ENCODE peak calls at places on chromosomes 12 and 14, in seven cellular contexts. W, T, Y, I, R, N and C are unnamed samples. For H3K36me3, the result is how much of the 10 kb centered on the place peaks cover.

GRCh38 chr12:34393821-34394150 is 371.5 kb downstream of the ALG10 start:
- DNase-seq in W (no peak), T (no peak), Y (no peak), I (peak), R (no peak), N (peak), C (no peak)

GRCh38 chr12:13288501-13288900 is 92.0 kb downstream of the EMP1 start:
- DNase-seq in W (no peak), T (no peak), Y (no peak), I (no peak), R (peak), N (no peak), C (no peak)

GRCh38 chr14:97523936-97524335 is 726.8 kb downstream of the VRK1 start:
- DNase-seq in W (no peak), T (no peak), Y (peak), I (no peak), R (no peak), N (no peak), C (peak)

GRCh38 chr12:65443038-65443437 is 164.6 kb downstream of the MSRB3 start:
- DNase-seq in W (no peak), T (no peak), Y (no peak), I (no peak), R (no peak), N (no peak), C (no peak)

GRCh38 chr12:69987453-69988102 is 162.6 kb downstream of the MYRFL start:
- DNase-seq in W (peak), T (no peak), Y (peak), I (no peak), R (no peak), N (no peak), C (peak)

GRCh38 chr14:83568141-83568540 is 1961.8 kb upstream of the FLRT2 start:
- DNase-seq in W (no peak), T (no peak), Y (no peak), I (no peak), R (no peak), N (no peak), C (no peak)

GRCh38 chr12:66596189-66596588 is 82.7 kb downstream of the GRIP1 start:
- DNase-seq in W (no peak), T (no peak), Y (peak), I (no peak), R (no peak), N (no peak), C (peak)

GRCh38 chr12:12469386-12469785 is 93.3 kb downstream of the DUSP16 start:
- DNase-seq in W (peak), T (no peak), Y (peak), I (no peak), R (no peak), N (no peak), C (peak)

GRCh38 chr12:23084236-23084995 is 459.4 kb downstream of the ETNK1 start:
- DNase-seq in W (no peak), T (no peak), Y (peak), I (no peak), R (no peak), N (no peak), C (peak)

GRCh38 chr12:6688543-6688999 is 604 bp downstream of the ZNF384 start:
- DNase-seq in W (peak), T (no peak), Y (no peak), I (no peak), R (no peak), N (no peak), C (no peak)

GRCh38 chr14:71733210-71733883 is 198.9 kb upstream of the RGS6 start:
- DNase-seq in W (no peak), T (no peak), Y (no peak), I (no peak), R (no peak), N (no peak), C (no peak)

GRCh38 chr14:64953310-64953654 is 10.7 kb upstream of the GPX2 start:
- DNase-seq in W (no peak), T (no peak), Y (no peak), I (no peak), R (no peak), N (no peak), C (no peak)

GRCh38 chr12:89448951-89449371 is 75.6 kb downstream of the GALNT4 start:
- DNase-seq in W (no peak), T (no peak), Y (peak), I (no peak), R (no peak), N (no peak), C (peak)

GRCh38 chr14:26526132-26526531 is 71.7 kb downstream of the NOVA1 start:
- DNase-seq in W (no peak), T (no peak), Y (no peak), I (no peak), R (no peak), N (no peak), C (no peak)

GRCh38 chr14:60862283-60862682 is 118.6 kb downstream of the TRMT5 start:
- DNase-seq in W (peak), T (no peak), Y (peak), I (no peak), R (peak), N (peak), C (peak)

GRCh38 chr14:104460920-104461651 is 118.5 kb upstream of the C14orf180 start:
- DNase-seq in W (no peak), T (no peak), Y (no peak), I (no peak), R (no peak), N (no peak), C (no peak)

GRCh38 chr14:54606631-54607133 is 39.8 kb downstream of the SAMD4A start:
- DNase-seq in W (no peak), T (no peak), Y (peak), I (no peak), R (peak), N (peak), C (no peak)

GRCh38 chr12:50222275-50222783 is 55.2 kb upstream of the CERS5 start:
- DNase-seq in W (peak), T (peak), Y (peak), I (no peak), R (peak), N (peak), C (peak)

GRCh38 chr12:54502485-54502884 is 4.9 kb downstream of the NCKAP1L start:
- DNase-seq in W (no peak), T (no peak), Y (no peak), I (no peak), R (no peak), N (no peak), C (peak)

GRCh38 chr12:25972783-25973182 is 14.3 kb downstream of the RASSF8 start:
- DNase-seq in W (no peak), T (no peak), Y (peak), I (no peak), R (no peak), N (no peak), C (peak)

GRCh38 chr14:71320734-71321555 is 413.7 kb downstream of the PCNX1 start:
- DNase-seq in W (peak), T (peak), Y (peak), I (peak), R (no peak), N (peak), C (peak)

GRCh38 chr14:32588448-32589320 is 259.6 kb downstream of the AKAP6 start:
- DNase-seq in W (no peak), T (no peak), Y (peak), I (no peak), R (no peak), N (no peak), C (peak)

GRCh38 chr12:56299308-56299852 is 750 bp downstream of the CS start:
- DNase-seq in W (peak), T (no peak), Y (peak), I (no peak), R (no peak), N (no peak), C (peak)

GRCh38 chr14:57918791-57919190 is 52.9 kb upstream of the SLC35F4 start:
- DNase-seq in W (no peak), T (no peak), Y (peak), I (no peak), R (no peak), N (no peak), C (no peak)

GRCh38 chr14:96086032-96086431 is 46.9 kb downstream of the C14orf132 start:
- DNase-seq in W (no peak), T (no peak), Y (peak), I (no peak), R (no peak), N (no peak), C (peak)

GRCh38 chr12:14443531-14443930 is 78.0 kb downstream of the ATF7IP start:
- DNase-seq in W (no peak), T (no peak), Y (no peak), I (no peak), R (no peak), N (no peak), C (peak)

GRCh38 chr12:116236148-116236731 is 41.3 kb downstream of the MED13L start:
- DNase-seq in W (peak), T (peak), Y (peak), I (no peak), R (peak), N (peak), C (peak)

GRCh38 chr12:65881965-65882413 is 57.7 kb downstream of the HMGA2 start:
- DNase-seq in W (peak), T (no peak), Y (no peak), I (peak), R (peak), N (peak), C (no peak)

GRCh38 chr12:5499566-5500325 is 67.8 kb downstream of the NTF3 start:
- DNase-seq in W (no peak), T (no peak), Y (no peak), I (no peak), R (no peak), N (no peak), C (no peak)

GRCh38 chr12:111074559-111074958 is 154.2 kb upstream of the MYL2 start:
- DNase-seq in W (peak), T (no peak), Y (no peak), I (peak), R (no peak), N (no peak), C (no peak)

GRCh38 chr12:11731455-11731854 is 82.0 kb downstream of the ETV6 start:
- DNase-seq in W (no peak), T (no peak), Y (peak), I (no peak), R (no peak), N (no peak), C (peak)

GRCh38 chr12:6764011-6764828 is 1.9 kb upstream of the PTMS start:
- DNase-seq in W (peak), T (peak), Y (peak), I (peak), R (peak), N (peak), C (peak)

GRCh38 chr14:22556021-22556989 is 32.7 kb downstream of the DAD1 start:
- DNase-seq in W (peak), T (peak), Y (peak), I (peak), R (peak), N (peak), C (peak)

DNA sequence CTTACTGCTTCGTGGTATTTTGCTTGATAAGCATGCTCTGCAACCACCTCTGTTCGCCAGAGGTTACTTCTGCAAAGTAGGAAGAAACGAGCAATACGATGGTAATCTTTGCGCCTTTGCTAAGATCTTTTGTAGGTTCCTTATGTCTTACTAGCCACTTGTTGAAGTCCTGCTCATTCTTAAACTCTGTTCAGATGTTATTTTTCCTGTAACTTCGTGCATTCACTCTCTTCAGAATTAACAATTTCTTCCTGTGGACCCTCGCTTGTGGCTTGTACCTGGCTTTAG is 786 bp upstream of the M6PR start:
- DNase-seq in W (no peak), T (no peak), Y (no peak), I (no peak), R (no peak), N (no peak), C (no peak)
- H3K36me3 ChIP-seq in W (under half), T (under half), Y (under half), I (under half), R (under half), N (under half), C (under half)

GRCh38 chr12:203074-203461 is 10.9 kb downstream of the SLC6A12 start:
- DNase-seq in W (no peak), T (no peak), Y (no peak), I (no peak), R (no peak), N (no peak), C (no peak)
- H3K4me3 ChIP-seq in W (peak), T (no peak), Y (peak), I (peak), R (no peak), N (peak), C (no peak)

GRCh38 chr14:69235708-69236107 is 24.2 kb upstream of the GALNT16 start:
- DNase-seq in W (no peak), T (no peak), Y (no peak), I (no peak), R (no peak), N (no peak), C (no peak)

GRCh38 chr14:69237142-69237541 is 22.8 kb upstream of the GALNT16 start:
- DNase-seq in W (no peak), T (no peak), Y (no peak), I (no peak), R (no peak), N (no peak), C (no peak)

GRCh38 chr14:69238883-69239282 is 21.1 kb upstream of the GALNT16 start:
- DNase-seq in W (no peak), T (no peak), Y (no peak), I (no peak), R (no peak), N (no peak), C (no peak)

GRCh38 chr14:69240527-69241173 is 19.3 kb upstream of the GALNT16 start:
- DNase-seq in W (no peak), T (no peak), Y (no peak), I (no peak), R (no peak), N (no peak), C (no peak)

GRCh38 chr14:69237584-69237983 is 22.4 kb upstream of the GALNT16 start:
- DNase-seq in W (no peak), T (no peak), Y (no peak), I (no peak), R (no peak), N (no peak), C (no peak)
- H3K36me3 ChIP-seq in W (under half), T (under half), Y (under half), I (half or more), R (under half), N (under half), C (under half)

GRCh38 chr14:89906000-89906399 is 48.5 kb downstream of the EFCAB11 start:
- DNase-seq in W (no peak), T (no peak), Y (no peak), I (no peak), R (no peak), N (no peak), C (no peak)

GRCh38 chr14:89900822-89901221 is 53.7 kb downstream of the EFCAB11 start:
- DNase-seq in W (no peak), T (no peak), Y (no peak), I (no peak), R (no peak), N (no peak), C (no peak)

GRCh38 chr14:89902876-89903275 is 51.7 kb downstream of the EFCAB11 start:
- DNase-seq in W (no peak), T (no peak), Y (no peak), I (no peak), R (no peak), N (no peak), C (no peak)

GRCh38 chr14:89899917-89900680 is 54.4 kb downstream of the EFCAB11 start:
- DNase-seq in W (no peak), T (no peak), Y (no peak), I (no peak), R (no peak), N (no peak), C (no peak)

DNA sequence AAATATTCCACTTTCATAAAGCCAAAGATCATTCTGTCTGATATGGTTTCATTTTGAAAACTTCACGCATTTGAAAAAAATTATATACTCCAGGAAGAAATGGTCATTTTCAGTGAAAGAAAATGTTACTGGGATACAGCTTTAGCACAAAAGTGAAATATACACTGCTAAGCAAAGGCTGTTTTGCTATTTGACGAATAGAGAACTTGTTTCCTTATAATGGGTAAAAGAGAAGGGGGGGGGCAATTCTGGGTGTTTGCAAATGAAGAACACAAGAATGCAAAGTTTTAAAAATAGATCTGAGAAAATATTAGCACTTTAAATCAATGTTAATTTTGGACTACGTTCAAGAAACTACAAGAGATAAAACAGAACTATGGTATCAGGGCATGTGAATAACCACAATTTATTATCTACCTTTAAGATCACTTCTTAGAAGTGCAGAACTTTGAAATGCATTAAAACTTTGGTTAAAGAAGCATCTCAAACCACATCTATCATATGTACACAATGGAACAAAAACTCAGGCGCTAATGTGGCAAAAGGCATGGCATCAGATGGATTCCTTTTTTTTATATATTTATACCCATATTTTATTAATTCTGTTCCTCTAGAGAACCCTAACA is 51.1 kb downstream of the EFCAB11 start:
- DNase-seq in W (no peak), T (no peak), Y (no peak), I (no peak), R (no peak), N (no peak), C (no peak)
- H3K4me3 ChIP-seq in W (no peak), T (no peak), Y (no peak), I (no peak), R (no peak), N (no peak), C (no peak)

DNA sequence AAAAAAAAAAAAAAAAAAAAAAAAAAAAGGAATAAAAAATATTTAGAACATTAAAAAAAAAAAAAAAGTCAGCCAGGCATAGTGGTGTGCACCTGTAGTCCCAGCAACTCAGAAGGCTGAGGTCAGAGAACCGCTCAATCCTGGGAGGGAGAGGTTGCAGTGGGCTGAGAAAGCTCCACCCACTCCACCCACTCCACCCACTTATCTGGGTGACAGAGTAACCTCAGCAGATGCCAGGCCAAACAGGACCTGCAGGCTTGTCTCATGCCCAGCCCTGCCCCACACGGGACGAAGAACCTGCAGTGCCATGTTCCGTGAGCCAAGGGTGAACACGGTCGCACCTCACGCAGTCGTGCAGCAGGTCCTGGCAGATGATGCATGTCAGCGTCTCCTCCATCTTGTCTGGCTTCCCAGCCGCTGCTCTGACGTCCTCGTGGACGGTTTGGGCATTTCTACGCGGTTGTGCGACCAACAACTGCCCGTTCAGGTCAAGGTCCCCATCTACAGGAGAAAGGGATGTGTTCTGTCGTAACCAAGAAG is 28.6 kb downstream of the CHFR start:
- DNase-seq in W (no peak), T (no peak), Y (no peak), I (no peak), R (no peak), N (no peak), C (peak)
- H3K36me3 ChIP-seq in W (under half), T (under half), Y (under half), I (half or more), R (under half), N (half or more), C (under half)

DNA sequence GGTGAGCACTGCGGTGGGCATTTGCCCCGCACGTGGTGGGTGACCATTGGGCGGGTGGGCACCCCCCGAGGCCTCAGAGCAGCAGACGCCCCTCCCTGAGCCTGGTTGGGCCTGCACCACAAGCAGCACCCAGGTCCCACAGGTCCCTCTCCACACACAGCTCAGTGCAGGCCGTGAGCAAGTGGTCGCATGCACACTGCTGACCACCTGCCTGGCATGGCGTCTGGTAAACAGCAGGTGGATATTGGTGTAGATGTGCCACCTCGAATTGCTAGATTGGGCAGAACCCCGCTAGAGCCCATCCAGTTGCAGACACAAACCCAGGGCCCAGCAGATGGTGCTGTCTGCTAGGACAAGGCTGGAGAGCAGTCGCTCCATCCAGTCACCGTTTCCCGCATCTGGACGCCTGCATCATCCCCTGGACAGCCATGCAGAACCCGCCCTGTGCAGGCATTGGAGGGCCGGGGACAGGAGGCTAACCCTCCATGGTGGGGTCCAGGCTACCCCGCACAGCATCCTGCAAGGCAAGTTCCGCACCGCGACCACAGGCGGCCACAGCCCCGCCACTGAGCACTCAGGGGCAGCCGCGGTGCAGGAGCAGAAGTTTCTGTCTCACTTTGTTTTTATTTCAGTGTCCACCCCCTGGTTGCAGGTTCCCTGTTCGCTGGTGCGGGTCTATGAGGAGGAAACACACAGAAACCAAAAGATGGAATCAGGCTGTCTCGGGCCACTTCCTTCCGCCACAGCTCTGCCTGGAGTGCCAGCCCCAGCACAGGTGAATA is 45.6 kb upstream of the RIMBP2 start:
- DNase-seq in W (peak), T (peak), Y (peak), I (no peak), R (no peak), N (peak), C (peak)
- H3K4me3 ChIP-seq in W (no peak), T (peak), Y (no peak), I (no peak), R (no peak), N (no peak), C (no peak)

DNA sequence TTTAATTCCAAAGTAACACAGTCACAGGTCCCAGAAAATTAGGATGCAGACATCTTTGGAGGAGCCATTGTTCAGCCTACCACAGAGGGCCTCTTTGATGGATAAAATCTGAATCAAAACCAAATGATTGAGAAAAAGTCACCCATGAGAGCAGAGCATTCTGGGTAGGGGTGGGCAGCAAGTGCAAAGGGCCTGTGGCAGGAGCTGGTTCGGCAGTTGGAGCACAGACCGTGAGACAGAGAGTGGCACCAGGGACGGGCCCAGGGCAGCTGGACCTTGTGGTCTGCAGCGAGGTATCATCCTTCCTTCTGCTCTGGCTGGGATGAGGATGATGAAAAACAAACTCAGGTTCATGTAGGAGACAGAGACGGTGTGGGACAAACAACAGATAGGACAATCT is 18.0 kb downstream of the UBC start:
- DNase-seq in W (no peak), T (no peak), Y (no peak), I (no peak), R (no peak), N (no peak), C (no peak)
- H3K36me3 ChIP-seq in W (under half), T (under half), Y (under half), I (under half), R (under half), N (under half), C (under half)